ENCODE peak calls at places on chromosome 11, in ten cellular contexts. M is A549, L is BE2C, O is PC-3, I is cardiac muscle cell, D is stomach, S is Peyer's patch, R is psoas muscle, K is H9, V is left ventricle myocardium inferior. Z is an unnamed sample. For H3K4me1, the result is how much of the 10 kb centered on the place peaks cover.

GRCh38 chr11:30113326-30113873 is 96.6 kb upstream of the KCNA4 start:
- DNase-seq in M (no peak), L (no peak), O (no peak), I (no peak), D (no peak), S (no peak), R (no peak), K (no peak), V (no peak), Z (no peak)

GRCh38 chr11:1476946-1477736 is 9.4 kb downstream of the MOB2 start:
- DNase-seq in M (no peak), L (no peak), O (no peak), I (no peak), D (no peak), S (no peak), R (no peak), K (no peak), V (peak), Z (no peak)

GRCh38 chr11:131371791-131372104 is 1.3 kb downstream of the NTM start:
- DNase-seq in M (no peak), L (no peak), O (no peak), I (no peak), D (no peak), S (no peak), R (no peak), K (no peak), V (no peak), Z (no peak)

GRCh38 chr11:6357222-6357621 is 33.1 kb upstream of the SMPD1 start:
- DNase-seq in M (peak), L (peak), O (peak), I (peak), D (no peak), S (peak), R (peak), K (no peak), V (peak), Z (peak)

GRCh38 chr11:100687032-100687629 is at the start of gene ARHGAP42:
- DNase-seq in M (peak), L (peak), O (peak), I (peak), D (peak), S (peak), R (peak), K (peak), V (peak), Z (peak)

GRCh38 chr11:85835729-85836128 is 19.5 kb upstream of the CCDC83 start:
- DNase-seq in M (no peak), L (no peak), O (no peak), I (no peak), D (no peak), S (no peak), R (no peak), K (no peak), V (no peak), Z (no peak)

GRCh38 chr11:92329644-92330043 is 105.0 kb downstream of the FAT3 start:
- DNase-seq in M (no peak), L (no peak), O (peak), I (peak), D (no peak), S (no peak), R (no peak), K (no peak), V (no peak), Z (peak)

GRCh38 chr11:15969281-15969680 is 387.1 kb downstream of the SOX6 start:
- DNase-seq in M (peak), L (peak), O (peak), I (peak), D (peak), S (peak), R (peak), K (no peak), V (peak), Z (peak)

GRCh38 chr11:34948721-34949120 is 32.3 kb downstream of the PDHX start:
- DNase-seq in M (no peak), L (no peak), O (no peak), I (peak), D (no peak), S (no peak), R (no peak), K (no peak), V (no peak), Z (peak)

GRCh38 chr11:86291466-86292262 is 10.4 kb upstream of the HIKESHI start:
- DNase-seq in M (peak), L (peak), O (peak), I (peak), D (peak), S (peak), R (no peak), K (peak), V (no peak), Z (peak)

GRCh38 chr11:13772223-13773046 is 104.0 kb downstream of the FAR1 start:
- DNase-seq in M (peak), L (no peak), O (peak), I (peak), D (no peak), S (no peak), R (no peak), K (no peak), V (no peak), Z (peak)

GRCh38 chr11:126337472-126338241 is 17.8 kb upstream of the ST3GAL4 start:
- DNase-seq in M (no peak), L (peak), O (no peak), I (no peak), D (no peak), S (no peak), R (no peak), K (no peak), V (no peak), Z (no peak)
- H3K4me1 ChIP-seq in M (under half), L (under half), O (half or more), I (under half), D (under half), S (under half), R (under half), K (under half), V (half or more), Z (under half)

DNA sequence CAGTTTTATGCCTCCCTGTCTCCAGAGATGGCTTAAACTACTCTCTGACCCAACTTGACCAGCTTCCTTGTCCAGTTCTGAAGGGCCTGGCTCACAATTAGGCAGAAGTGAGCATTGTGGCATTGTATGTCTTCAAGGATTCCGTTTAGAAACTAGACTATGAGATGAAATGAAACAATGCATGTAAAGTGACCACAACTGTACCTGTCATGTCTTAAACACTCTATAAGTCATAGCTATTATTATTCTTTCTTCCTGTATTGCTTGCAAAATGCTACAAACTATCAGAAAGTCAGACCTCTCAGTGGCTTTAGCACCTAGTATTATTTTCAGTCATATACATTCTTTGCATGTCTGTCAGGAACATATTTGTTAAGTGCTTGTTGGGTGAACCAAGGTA is 127.9 kb upstream of the MTMR2 start:
- DNase-seq in M (no peak), L (no peak), O (peak), I (no peak), D (no peak), S (no peak), R (no peak), K (no peak), V (no peak), Z (no peak)
- H3K4me1 ChIP-seq in M (under half), L (under half), O (under half), I (under half), D (under half), S (under half), R (under half), K (under half), V (under half), Z (under half)

GRCh38 chr11:133984828-133985227 is 28.1 kb upstream of the IGSF9B start:
- DNase-seq in M (no peak), L (no peak), O (no peak), I (no peak), D (no peak), S (no peak), R (no peak), K (no peak), V (no peak), Z (no peak)
- H3K4me1 ChIP-seq in M (under half), L (under half), O (under half), I (under half), D (under half), S (under half), R (under half), K (under half), V (under half), Z (under half)

DNA sequence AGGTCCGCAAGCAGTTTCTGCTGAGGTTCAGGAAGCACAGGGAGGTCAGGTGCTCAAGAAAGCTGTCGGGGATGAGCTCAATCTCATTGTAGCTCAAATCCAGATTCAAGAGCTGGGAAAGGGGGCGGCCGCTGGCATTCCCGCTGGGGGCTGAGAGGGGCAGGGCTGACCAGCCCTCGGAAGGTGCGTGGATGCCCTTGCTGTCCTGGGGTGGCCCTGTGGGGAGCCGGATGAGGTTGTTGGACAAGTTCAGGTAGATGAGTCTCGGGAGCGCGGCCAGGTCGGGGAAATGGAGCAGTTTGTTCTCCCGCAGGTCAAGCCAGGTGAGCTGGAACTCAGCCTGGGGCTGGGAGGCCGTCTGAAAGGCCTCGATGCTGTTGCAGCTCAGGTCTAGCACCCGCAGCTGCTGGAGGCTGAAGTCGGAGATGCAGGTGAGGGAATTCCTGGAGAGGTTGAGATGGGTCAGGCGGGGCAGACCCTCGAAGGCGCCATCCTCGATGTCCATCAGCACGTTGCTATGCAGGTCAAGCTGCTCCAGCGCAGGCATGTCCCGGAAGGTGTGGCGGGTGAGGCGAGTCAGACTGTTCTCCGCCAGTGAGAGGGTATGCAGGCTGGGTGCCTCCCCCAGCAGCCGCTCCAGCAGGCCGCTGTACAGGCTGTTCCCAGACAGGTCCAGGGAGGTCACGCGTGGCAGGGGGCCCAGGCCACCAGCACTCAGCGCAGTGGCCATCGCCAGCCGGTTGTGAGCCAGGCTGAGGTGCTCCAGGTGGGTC is 9.8 kb downstream of the LRRC32 start:
- DNase-seq in M (no peak), L (no peak), O (no peak), I (no peak), D (no peak), S (peak), R (no peak), K (no peak), V (no peak), Z (no peak)
- H3K4me1 ChIP-seq in M (under half), L (under half), O (under half), I (under half), D (under half), S (under half), R (under half), K (under half), V (half or more), Z (under half)